ENCODE peak calls at places on chromosomes 16 and 17, in ten cellular contexts. U, S, G, X, C, L, F, O, M and K are unnamed samples.

GRCh38 chr17:47278561-47278960 is 24.9 kb downstream of the ITGB3 start:
- DNase-seq in L (no peak), X (no peak), F (no peak), O (no peak), S (no peak), G (no peak), C (no peak), M (no peak), U (no peak), K (peak; percentile 16)

GRCh38 chr17:77831497-77832179 is 126.9 kb upstream of the TNRC6C start:
- DNase-seq in F (no peak), L (no peak), M (no peak), U (no peak), C (no peak), S (peak; percentile 49), G (peak; percentile 91), O (peak; percentile 28), X (peak; percentile 77), K (no peak)

GRCh38 chr16:65415460-65415859 is 293.6 kb upstream of the CDH11 start:
- DNase-seq in C (no peak), G (peak; percentile 10), X (peak; percentile 12), M (no peak), F (no peak), L (no peak), S (no peak), U (no peak), O (no peak), K (no peak)

GRCh38 chr17:27756467-27757371 is 43.6 kb downstream of the NOS2 start:
- DNase-seq in X (peak; percentile 30), U (peak; percentile 51), C (peak; percentile 39), L (peak; percentile 62), F (peak; percentile 85), M (peak; percentile 23), S (peak; percentile 64), G (peak; percentile 42), O (peak; percentile 52), K (peak; percentile 36)

GRCh38 chr17:35052240-35052608 is 11.3 kb downstream of the RFFL start:
- DNase-seq in M (no peak), O (no peak), F (no peak), L (no peak), C (no peak), X (peak; percentile 77), G (peak; percentile 64), U (no peak), S (no peak), K (no peak)

GRCh38 chr17:2853722-2854580 is 57.7 kb downstream of the RAP1GAP2 start:
- DNase-seq in X (no peak), F (peak; percentile 42), U (peak; percentile 60), C (peak; percentile 64), G (peak; percentile 63), L (no peak), O (no peak), S (peak; percentile 70), M (no peak), K (no peak)

GRCh38 chr17:74110467-74110866 is 93.0 kb upstream of the RPL38 start:
- DNase-seq in F (no peak), O (no peak), G (no peak), S (peak; percentile 53), C (no peak), U (no peak), X (no peak), L (no peak), M (no peak), K (no peak)

GRCh38 chr16:72723781-72724180 is 324.1 kb downstream of the ZFHX3 start:
- DNase-seq in G (peak; percentile 77), C (no peak), U (no peak), S (no peak), X (peak; percentile 51), O (no peak), F (no peak), M (peak; percentile 8), L (no peak), K (no peak)

GRCh38 chr17:55245986-55246385 is 18.8 kb upstream of the HLF start:
- DNase-seq in U (no peak), L (no peak), F (no peak), C (no peak), S (no peak), O (no peak), M (no peak), X (no peak), G (no peak), K (no peak)

GRCh38 chr17:17906418-17907215 is 65.6 kb downstream of the TOM1L2 start:
- DNase-seq in C (no peak), G (no peak), U (no peak), S (no peak), X (no peak), O (peak; percentile 66), M (no peak), F (no peak), L (no peak), K (no peak)

GRCh38 chr16:75218256-75219076 is at the start of gene CTRB1:
- DNase-seq in X (no peak), O (no peak), M (no peak), F (peak; percentile 48), C (no peak), S (no peak), G (no peak), L (no peak), U (no peak), K (no peak)

GRCh38 chr16:84942786-84943185 is 68.5 kb downstream of the ZDHHC7 start:
- DNase-seq in C (no peak), M (no peak), L (no peak), X (no peak), S (no peak), F (peak; percentile 59), O (no peak), U (no peak), G (peak; percentile 40), K (no peak)

DNA sequence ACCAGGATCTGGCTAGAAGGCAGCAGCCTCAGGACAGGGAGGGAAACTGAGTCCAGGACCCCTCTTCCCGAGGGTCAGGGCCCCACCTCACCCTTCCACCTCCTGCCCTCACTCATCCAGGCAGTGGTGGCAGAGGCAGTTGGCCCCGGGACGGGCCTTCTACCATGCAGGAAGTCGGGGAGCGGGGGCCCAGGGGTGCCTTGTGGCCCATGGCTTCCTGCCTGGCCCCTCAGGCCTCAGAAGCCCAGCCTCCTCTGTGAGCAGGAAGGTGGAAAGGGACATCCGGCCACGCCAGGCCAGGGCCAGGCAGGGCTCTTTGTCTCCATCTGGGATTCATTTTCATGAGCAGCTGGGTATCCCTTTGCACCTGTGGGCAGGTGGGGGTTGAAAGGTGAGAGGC is 58.5 kb downstream of the BAHCC1 start:
- DNase-seq in L (peak; percentile 51), U (no peak), C (no peak), S (no peak), G (no peak), F (no peak), O (no peak), X (no peak), M (no peak), K (no peak)
- H3K4me2 ChIP-seq in L (no peak overlapping the region), U (no peak overlapping the region), C (no peak overlapping the region), S (no peak overlapping the region), G (no peak overlapping the region), F (no peak overlapping the region), O (peak overlapping the region; percentile 4), X (no peak overlapping the region), M (no peak overlapping the region), K (no peak overlapping the region)

DNA sequence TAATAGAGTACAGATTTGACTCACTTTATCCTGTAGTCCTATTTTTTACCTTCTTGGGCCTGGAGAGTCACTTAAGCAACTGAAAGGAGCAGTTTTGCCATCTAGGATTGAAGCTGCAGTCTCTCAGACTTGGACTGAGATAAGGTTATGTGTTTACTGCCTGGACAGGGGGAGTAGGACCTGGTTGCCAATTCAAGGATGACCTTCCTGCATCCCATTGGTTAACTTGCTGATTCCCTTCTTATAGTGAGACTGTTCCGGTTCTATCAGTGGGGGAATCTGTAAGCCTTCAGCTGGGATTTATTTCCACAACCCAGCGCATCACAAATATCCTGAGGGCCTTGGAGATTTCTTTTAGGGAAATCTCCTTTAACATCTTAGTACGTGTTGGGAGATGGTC is 2.9 kb downstream of the UBN1 start:
- DNase-seq in C (no peak), O (peak; percentile 23), F (no peak), G (peak; percentile 27), X (peak; percentile 6), L (no peak), S (no peak), U (no peak), M (no peak), K (no peak)
- H3K4me3 ChIP-seq in C (no peak overlapping the region), O (no peak overlapping the region), F (no peak overlapping the region), G (peak overlapping the region; percentile 82), X (no peak overlapping the region), L (peak overlapping the region; percentile 95), S (no peak overlapping the region), U (peak overlapping the region; percentile 28), M (no peak overlapping the region), K (no peak overlapping the region)

GRCh38 chr17:68603027-68603426 is 1.9 kb upstream of the FAM20A start:
- DNase-seq in L (no peak), U (no peak), M (no peak), G (no peak), F (peak; percentile 53), O (no peak), X (no peak), C (no peak), S (no peak), K (no peak)

GRCh38 chr17:68603663-68604062 is 2.5 kb upstream of the FAM20A start:
- DNase-seq in L (no peak), X (no peak), G (no peak), O (no peak), U (no peak), F (no peak), C (no peak), S (no peak), M (no peak), K (no peak)

GRCh38 chr17:68608515-68609130 is 7.5 kb upstream of the FAM20A start:
- DNase-seq in F (no peak), L (no peak), U (no peak), X (no peak), S (no peak), M (no peak), C (no peak), G (no peak), O (no peak), K (no peak)

GRCh38 chr17:68606451-68607307 is 5.5 kb upstream of the FAM20A start:
- DNase-seq in F (no peak), X (no peak), O (no peak), U (no peak), M (no peak), S (no peak), C (no peak), L (no peak), G (no peak), K (peak; percentile 67)

DNA sequence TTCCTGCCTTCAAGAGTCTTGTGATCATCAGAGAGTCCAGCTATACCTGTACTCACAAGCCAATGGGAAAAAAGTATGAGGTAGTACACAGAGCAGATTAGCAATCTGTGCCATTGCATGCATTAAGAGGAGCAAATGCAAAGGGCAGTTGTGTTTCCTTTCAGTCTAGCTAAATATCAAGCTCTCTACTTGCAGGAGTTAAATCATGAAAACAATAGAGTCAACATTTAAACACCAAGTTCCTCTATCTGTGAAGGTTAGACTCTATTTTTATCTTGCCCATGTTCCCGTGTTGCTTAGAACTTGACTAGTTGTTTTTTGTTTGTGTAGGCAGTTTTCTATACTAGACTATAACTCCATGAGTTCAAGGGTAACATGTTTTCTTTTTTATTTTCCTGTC is 4.7 kb upstream of the FAM20A start:
- DNase-seq in L (no peak), C (no peak), U (no peak), G (no peak), X (no peak), O (no peak), S (no peak), F (no peak), M (no peak), K (peak; percentile 24)
- H3K9me3 ChIP-seq in L (peaks cover 29% of the 10 kb centered on the region), C (peaks cover 32% of the 10 kb centered on the region), U (peaks cover 6% of the 10 kb centered on the region), G (peaks cover 9% of the 10 kb centered on the region), X (peaks cover 1% of the 10 kb centered on the region), O (no peaks in the 10 kb centered on the region), S (peaks cover 11% of the 10 kb centered on the region), F (no peaks in the 10 kb centered on the region), M (peaks cover 36% of the 10 kb centered on the region), K (no peaks in the 10 kb centered on the region)

GRCh38 chr17:82525712-82526111 is 6.2 kb downstream of the FOXK2 start:
- DNase-seq in X (no peak), U (no peak), S (no peak), M (no peak), C (no peak), L (no peak), G (no peak), F (no peak), O (no peak), K (no peak)
- H3K4me2 ChIP-seq in X (no peak overlapping the region), U (no peak overlapping the region), S (no peak overlapping the region), M (no peak overlapping the region), C (no peak overlapping the region), L (peak overlapping the region; percentile 8), G (no peak overlapping the region), F (no peak overlapping the region), O (no peak overlapping the region), K (no peak overlapping the region)